ENCODE peak calls at places on chromosomes 4 and X, in five cellular contexts. One of them, this sample, is unnamed.

GRCh38 chr4:78645853-78646757 is 94.5 kb downstream of the ANXA3 start:
- DNase-seq in T-helper 2 cell: no peak
- DNase-seq in ELR: peak; percentile 89
- DNase-seq in AML-193: peak; percentile 55
- DNase-seq in NCI-H187 treated with DMSO at 0.1 percent for 48 hours: no peak
- DNase-seq in this sample: peak; percentile 93

GRCh38 chr4:3311489-3312171 is 18.8 kb downstream of the RGS12 start:
- DNase-seq in ELR: no peak
- DNase-seq in T-helper 2 cell: no peak
- DNase-seq in NCI-H187 treated with DMSO at 0.1 percent for 48 hours: no peak
- DNase-seq in AML-193: no peak
- DNase-seq in this sample: peak; percentile 66

GRCh38 chrX:23127586-23127985 is 127.8 kb downstream of the DDX53 start:
- DNase-seq in ELR: no peak
- DNase-seq in NCI-H187 treated with DMSO at 0.1 percent for 48 hours: no peak
- DNase-seq in AML-193: no peak
- DNase-seq in T-helper 2 cell: no peak
- DNase-seq in this sample: no peak

GRCh38 chr4:15034071-15034764 is 31.9 kb downstream of the CPEB2 start:
- DNase-seq in AML-193: no peak
- DNase-seq in ELR: peak; percentile 93
- DNase-seq in T-helper 2 cell: no peak
- DNase-seq in NCI-H187 treated with DMSO at 0.1 percent for 48 hours: no peak
- DNase-seq in this sample: peak; percentile 90

GRCh38 chrX:20019672-20020365 is 29.0 kb upstream of the BCLAF3 start:
- DNase-seq in T-helper 2 cell: no peak
- DNase-seq in ELR: no peak
- DNase-seq in NCI-H187 treated with DMSO at 0.1 percent for 48 hours: no peak
- DNase-seq in AML-193: no peak
- DNase-seq in this sample: no peak

GRCh38 chrX:103170216-103170615 is 44.7 kb upstream of the BEX4 start:
- DNase-seq in AML-193: no peak
- DNase-seq in ELR: peak; percentile 70
- DNase-seq in T-helper 2 cell: no peak
- DNase-seq in NCI-H187 treated with DMSO at 0.1 percent for 48 hours: no peak
- DNase-seq in this sample: peak; percentile 44

GRCh38 chrX:118570209-118570608 is 74.6 kb downstream of the DOCK11 start:
- DNase-seq in ELR: no peak
- DNase-seq in T-helper 2 cell: no peak
- DNase-seq in AML-193: no peak
- DNase-seq in NCI-H187 treated with DMSO at 0.1 percent for 48 hours: no peak
- DNase-seq in this sample: no peak

GRCh38 chrX:30308263-30309138 is 689 bp downstream of the NR0B1 start:
- DNase-seq in AML-193: no peak
- DNase-seq in T-helper 2 cell: no peak
- DNase-seq in NCI-H187 treated with DMSO at 0.1 percent for 48 hours: peak; percentile 13
- DNase-seq in ELR: no peak
- DNase-seq in this sample: no peak

GRCh38 chr4:77930154-77930553 is 67.5 kb downstream of the MRPL1 start:
- DNase-seq in T-helper 2 cell: no peak
- DNase-seq in NCI-H187 treated with DMSO at 0.1 percent for 48 hours: no peak
- DNase-seq in ELR: no peak
- DNase-seq in AML-193: no peak
- DNase-seq in this sample: no peak

GRCh38 chr4:75973770-75974169 is 17.0 kb downstream of the SDAD1 start:
- DNase-seq in ELR: no peak
- DNase-seq in AML-193: no peak
- DNase-seq in NCI-H187 treated with DMSO at 0.1 percent for 48 hours: no peak
- DNase-seq in T-helper 2 cell: no peak
- DNase-seq in this sample: no peak

GRCh38 chr4:186537843-186538521 is 17.4 kb downstream of the MTNR1A start:
- DNase-seq in AML-193: no peak
- DNase-seq in NCI-H187 treated with DMSO at 0.1 percent for 48 hours: no peak
- DNase-seq in T-helper 2 cell: no peak
- DNase-seq in ELR: no peak
- DNase-seq in this sample: no peak

GRCh38 chr4:77821775-77822174 is 2.6 kb upstream of the CNOT6L start:
- DNase-seq in T-helper 2 cell: peak; percentile 24
- DNase-seq in AML-193: no peak
- DNase-seq in ELR: peak; percentile 20
- DNase-seq in NCI-H187 treated with DMSO at 0.1 percent for 48 hours: no peak
- DNase-seq in this sample: no peak

GRCh38 chr4:76550966-76551780 is 116.1 kb downstream of the SHROOM3 start:
- DNase-seq in AML-193: no peak
- DNase-seq in NCI-H187 treated with DMSO at 0.1 percent for 48 hours: no peak
- DNase-seq in T-helper 2 cell: no peak
- DNase-seq in ELR: peak; percentile 44
- DNase-seq in this sample: no peak

GRCh38 chr4:184457530-184458249 is 16.7 kb downstream of the IRF2 start:
- DNase-seq in ELR: no peak
- DNase-seq in T-helper 2 cell: no peak
- DNase-seq in AML-193: no peak
- DNase-seq in NCI-H187 treated with DMSO at 0.1 percent for 48 hours: no peak
- DNase-seq in this sample: no peak

GRCh38 chr4:48021086-48021485 is 4.5 kb downstream of the NIPAL1 start:
- DNase-seq in ELR: no peak
- DNase-seq in T-helper 2 cell: no peak
- DNase-seq in AML-193: no peak
- DNase-seq in NCI-H187 treated with DMSO at 0.1 percent for 48 hours: no peak
- DNase-seq in this sample: no peak

GRCh38 chrX:106468433-106468832 is 143.3 kb upstream of the RADX start:
- DNase-seq in T-helper 2 cell: no peak
- DNase-seq in ELR: no peak
- DNase-seq in NCI-H187 treated with DMSO at 0.1 percent for 48 hours: no peak
- DNase-seq in AML-193: no peak
- DNase-seq in this sample: no peak

GRCh38 chr4:177444911-177445736 is 2.9 kb upstream of the AGA start:
- DNase-seq in AML-193: no peak
- DNase-seq in ELR: no peak
- DNase-seq in T-helper 2 cell: no peak
- DNase-seq in NCI-H187 treated with DMSO at 0.1 percent for 48 hours: no peak
- DNase-seq in this sample: no peak

GRCh38 chrX:6432211-6432610 is 102.7 kb downstream of the VCX3A start:
- DNase-seq in AML-193: no peak
- DNase-seq in NCI-H187 treated with DMSO at 0.1 percent for 48 hours: no peak
- DNase-seq in T-helper 2 cell: no peak
- DNase-seq in ELR: no peak
- DNase-seq in this sample: no peak

GRCh38 chr4:150366487-150366999 is 215.4 kb upstream of the MAB21L2 start:
- DNase-seq in AML-193: no peak
- DNase-seq in ELR: no peak
- DNase-seq in T-helper 2 cell: no peak
- DNase-seq in NCI-H187 treated with DMSO at 0.1 percent for 48 hours: peak; percentile 96
- DNase-seq in this sample: no peak

GRCh38 chr4:182291597-182291996 is 48.4 kb downstream of the TENM3 start:
- DNase-seq in ELR: no peak
- DNase-seq in NCI-H187 treated with DMSO at 0.1 percent for 48 hours: no peak
- DNase-seq in AML-193: no peak
- DNase-seq in T-helper 2 cell: no peak
- DNase-seq in this sample: no peak

GRCh38 chr4:6201580-6202091 is 1.3 kb upstream of the JAKMIP1 start:
- DNase-seq in ELR: no peak
- DNase-seq in T-helper 2 cell: peak; percentile 13
- DNase-seq in NCI-H187 treated with DMSO at 0.1 percent for 48 hours: no peak
- DNase-seq in AML-193: no peak
- DNase-seq in this sample: no peak

GRCh38 chrX:100076031-100076430 is 334.0 kb downstream of the PCDH19 start:
- DNase-seq in T-helper 2 cell: no peak
- DNase-seq in AML-193: no peak
- DNase-seq in NCI-H187 treated with DMSO at 0.1 percent for 48 hours: no peak
- DNase-seq in ELR: no peak
- DNase-seq in this sample: no peak

GRCh38 chr4:56460085-56460484 is 7.3 kb upstream of the SRP72 start:
- DNase-seq in NCI-H187 treated with DMSO at 0.1 percent for 48 hours: no peak
- DNase-seq in AML-193: no peak
- DNase-seq in T-helper 2 cell: no peak
- DNase-seq in ELR: no peak
- DNase-seq in this sample: peak; percentile 24

GRCh38 chrX:68238568-68238967 is 194.7 kb downstream of the OPHN1 start:
- DNase-seq in T-helper 2 cell: no peak
- DNase-seq in ELR: peak; percentile 15
- DNase-seq in NCI-H187 treated with DMSO at 0.1 percent for 48 hours: no peak
- DNase-seq in AML-193: no peak
- DNase-seq in this sample: no peak

GRCh38 chr4:139606600-139607301 is 50.7 kb upstream of the SETD7 start:
- DNase-seq in AML-193: peak; percentile 69
- DNase-seq in ELR: peak; percentile 48
- DNase-seq in T-helper 2 cell: no peak
- DNase-seq in NCI-H187 treated with DMSO at 0.1 percent for 48 hours: no peak
- DNase-seq in this sample: peak; percentile 14

GRCh38 chr4:117249333-117249732 is 164.0 kb upstream of the TRAM1L1 start:
- DNase-seq in AML-193: no peak
- DNase-seq in ELR: no peak
- DNase-seq in T-helper 2 cell: no peak
- DNase-seq in NCI-H187 treated with DMSO at 0.1 percent for 48 hours: no peak
- DNase-seq in this sample: no peak

This sample was measured in mammary epithelial cell.